ENCODE peak calls at places on chromosome 7, in eight cellular contexts. One of them, this sample, is unnamed.

GRCh38 chr7:101555269-101555920 is 73.7 kb downstream of the MYL10 start:
- DNase-seq in coronary artery: no peak
- DNase-seq in mesendoderm: no peak
- DNase-seq in AG08395: no peak
- DNase-seq in stimulated activated CD4-positive, alpha-beta T cell treated with anti-CD3 and anti-CD28 coated beads, Interleukin-2, amount 100 ng/mL, for 48 hours: no peak
- DNase-seq in AG09319: no peak
- DNase-seq in omental fat pad: no peak
- DNase-seq in stimulated activated CD8-positive, alpha-beta memory T cell treated with anti-CD3 and anti-CD28 coated beads, Interleukin-2, amount 100 ng/mL, for 1 hour: no peak
- DNase-seq in this sample: no peak

GRCh38 chr7:134155871-134156270 is 28.7 kb downstream of the LRGUK start:
- DNase-seq in mesendoderm: no peak
- DNase-seq in omental fat pad: no peak
- DNase-seq in AG08395: no peak
- DNase-seq in AG09319: no peak
- DNase-seq in stimulated activated CD4-positive, alpha-beta T cell treated with anti-CD3 and anti-CD28 coated beads, Interleukin-2, amount 100 ng/mL, for 48 hours: no peak
- DNase-seq in stimulated activated CD8-positive, alpha-beta memory T cell treated with anti-CD3 and anti-CD28 coated beads, Interleukin-2, amount 100 ng/mL, for 1 hour: no peak
- DNase-seq in coronary artery: no peak
- DNase-seq in this sample: no peak

GRCh38 chr7:115145512-115145911 is 223.6 kb downstream of the MDFIC start:
- DNase-seq in coronary artery: no peak
- DNase-seq in AG08395: peak
- DNase-seq in omental fat pad: no peak
- DNase-seq in stimulated activated CD4-positive, alpha-beta T cell treated with anti-CD3 and anti-CD28 coated beads, Interleukin-2, amount 100 ng/mL, for 48 hours: no peak
- DNase-seq in AG09319: peak
- DNase-seq in stimulated activated CD8-positive, alpha-beta memory T cell treated with anti-CD3 and anti-CD28 coated beads, Interleukin-2, amount 100 ng/mL, for 1 hour: no peak
- DNase-seq in mesendoderm: no peak
- DNase-seq in this sample: no peak

GRCh38 chr7:36895112-36895511 is 170.8 kb upstream of the AOAH start:
- DNase-seq in AG09319: no peak
- DNase-seq in mesendoderm: no peak
- DNase-seq in stimulated activated CD4-positive, alpha-beta T cell treated with anti-CD3 and anti-CD28 coated beads, Interleukin-2, amount 100 ng/mL, for 48 hours: no peak
- DNase-seq in coronary artery: no peak
- DNase-seq in AG08395: no peak
- DNase-seq in omental fat pad: no peak
- DNase-seq in stimulated activated CD8-positive, alpha-beta memory T cell treated with anti-CD3 and anti-CD28 coated beads, Interleukin-2, amount 100 ng/mL, for 1 hour: no peak
- DNase-seq in this sample: no peak

GRCh38 chr7:78695826-78696225 is 757.6 kb downstream of the MAGI2 start:
- DNase-seq in stimulated activated CD8-positive, alpha-beta memory T cell treated with anti-CD3 and anti-CD28 coated beads, Interleukin-2, amount 100 ng/mL, for 1 hour: no peak
- DNase-seq in omental fat pad: no peak
- DNase-seq in AG09319: no peak
- DNase-seq in stimulated activated CD4-positive, alpha-beta T cell treated with anti-CD3 and anti-CD28 coated beads, Interleukin-2, amount 100 ng/mL, for 48 hours: no peak
- DNase-seq in AG08395: no peak
- DNase-seq in coronary artery: no peak
- DNase-seq in mesendoderm: no peak
- DNase-seq in this sample: no peak

GRCh38 chr7:6533893-6534804 is 17.1 kb downstream of the GRID2IP start:
- DNase-seq in AG08395: no peak
- DNase-seq in stimulated activated CD8-positive, alpha-beta memory T cell treated with anti-CD3 and anti-CD28 coated beads, Interleukin-2, amount 100 ng/mL, for 1 hour: no peak
- DNase-seq in stimulated activated CD4-positive, alpha-beta T cell treated with anti-CD3 and anti-CD28 coated beads, Interleukin-2, amount 100 ng/mL, for 48 hours: peak
- DNase-seq in AG09319: no peak
- DNase-seq in mesendoderm: no peak
- DNase-seq in coronary artery: no peak
- DNase-seq in omental fat pad: no peak
- DNase-seq in this sample: peak

GRCh38 chr7:106048621-106049020 is 63.5 kb downstream of the SYPL1 start:
- DNase-seq in stimulated activated CD4-positive, alpha-beta T cell treated with anti-CD3 and anti-CD28 coated beads, Interleukin-2, amount 100 ng/mL, for 48 hours: no peak
- DNase-seq in coronary artery: no peak
- DNase-seq in omental fat pad: no peak
- DNase-seq in mesendoderm: no peak
- DNase-seq in AG09319: no peak
- DNase-seq in stimulated activated CD8-positive, alpha-beta memory T cell treated with anti-CD3 and anti-CD28 coated beads, Interleukin-2, amount 100 ng/mL, for 1 hour: no peak
- DNase-seq in AG08395: no peak
- DNase-seq in this sample: no peak

GRCh38 chr7:2638224-2638991 is 6.6 kb downstream of the TTYH3 start:
- DNase-seq in coronary artery: no peak
- DNase-seq in AG08395: peak
- DNase-seq in stimulated activated CD4-positive, alpha-beta T cell treated with anti-CD3 and anti-CD28 coated beads, Interleukin-2, amount 100 ng/mL, for 48 hours: no peak
- DNase-seq in stimulated activated CD8-positive, alpha-beta memory T cell treated with anti-CD3 and anti-CD28 coated beads, Interleukin-2, amount 100 ng/mL, for 1 hour: no peak
- DNase-seq in AG09319: peak
- DNase-seq in omental fat pad: no peak
- DNase-seq in mesendoderm: no peak
- DNase-seq in this sample: peak

GRCh38 chr7:28768577-28769147 is 189.5 kb downstream of the TRIL start:
- DNase-seq in mesendoderm: no peak
- DNase-seq in AG08395: peak
- DNase-seq in stimulated activated CD8-positive, alpha-beta memory T cell treated with anti-CD3 and anti-CD28 coated beads, Interleukin-2, amount 100 ng/mL, for 1 hour: no peak
- DNase-seq in omental fat pad: no peak
- DNase-seq in AG09319: peak
- DNase-seq in stimulated activated CD4-positive, alpha-beta T cell treated with anti-CD3 and anti-CD28 coated beads, Interleukin-2, amount 100 ng/mL, for 48 hours: no peak
- DNase-seq in coronary artery: no peak
- DNase-seq in this sample: peak

GRCh38 chr7:95933618-95934017 is 161.3 kb downstream of the DYNC1I1 start:
- DNase-seq in mesendoderm: no peak
- DNase-seq in coronary artery: no peak
- DNase-seq in stimulated activated CD4-positive, alpha-beta T cell treated with anti-CD3 and anti-CD28 coated beads, Interleukin-2, amount 100 ng/mL, for 48 hours: no peak
- DNase-seq in AG08395: no peak
- DNase-seq in AG09319: no peak
- DNase-seq in stimulated activated CD8-positive, alpha-beta memory T cell treated with anti-CD3 and anti-CD28 coated beads, Interleukin-2, amount 100 ng/mL, for 1 hour: no peak
- DNase-seq in omental fat pad: no peak
- DNase-seq in this sample: no peak

GRCh38 chr7:36682102-36682501 is 42.2 kb downstream of the AOAH start:
- DNase-seq in mesendoderm: no peak
- DNase-seq in AG08395: no peak
- DNase-seq in stimulated activated CD4-positive, alpha-beta T cell treated with anti-CD3 and anti-CD28 coated beads, Interleukin-2, amount 100 ng/mL, for 48 hours: no peak
- DNase-seq in omental fat pad: no peak
- DNase-seq in stimulated activated CD8-positive, alpha-beta memory T cell treated with anti-CD3 and anti-CD28 coated beads, Interleukin-2, amount 100 ng/mL, for 1 hour: no peak
- DNase-seq in AG09319: no peak
- DNase-seq in coronary artery: no peak
- DNase-seq in this sample: no peak

GRCh38 chr7:131629203-131629871 is 72.9 kb upstream of the PODXL start:
- DNase-seq in stimulated activated CD8-positive, alpha-beta memory T cell treated with anti-CD3 and anti-CD28 coated beads, Interleukin-2, amount 100 ng/mL, for 1 hour: no peak
- DNase-seq in AG09319: no peak
- DNase-seq in coronary artery: no peak
- DNase-seq in AG08395: peak
- DNase-seq in mesendoderm: no peak
- DNase-seq in stimulated activated CD4-positive, alpha-beta T cell treated with anti-CD3 and anti-CD28 coated beads, Interleukin-2, amount 100 ng/mL, for 48 hours: no peak
- DNase-seq in omental fat pad: no peak
- DNase-seq in this sample: peak

GRCh38 chr7:112358456-112358855 is 91.8 kb upstream of the IFRD1 start:
- DNase-seq in omental fat pad: no peak
- DNase-seq in stimulated activated CD4-positive, alpha-beta T cell treated with anti-CD3 and anti-CD28 coated beads, Interleukin-2, amount 100 ng/mL, for 48 hours: no peak
- DNase-seq in mesendoderm: no peak
- DNase-seq in AG09319: no peak
- DNase-seq in stimulated activated CD8-positive, alpha-beta memory T cell treated with anti-CD3 and anti-CD28 coated beads, Interleukin-2, amount 100 ng/mL, for 1 hour: no peak
- DNase-seq in AG08395: no peak
- DNase-seq in coronary artery: no peak
- DNase-seq in this sample: no peak

GRCh38 chr7:150854066-150855000 is 2.0 kb downstream of the AOC1 start:
- DNase-seq in stimulated activated CD8-positive, alpha-beta memory T cell treated with anti-CD3 and anti-CD28 coated beads, Interleukin-2, amount 100 ng/mL, for 1 hour: no peak
- DNase-seq in omental fat pad: no peak
- DNase-seq in coronary artery: peak
- DNase-seq in stimulated activated CD4-positive, alpha-beta T cell treated with anti-CD3 and anti-CD28 coated beads, Interleukin-2, amount 100 ng/mL, for 48 hours: no peak
- DNase-seq in AG08395: no peak
- DNase-seq in AG09319: no peak
- DNase-seq in mesendoderm: no peak
- DNase-seq in this sample: no peak

GRCh38 chr7:134365341-134366054 is 48.8 kb upstream of the SLC35B4 start:
- DNase-seq in AG09319: peak
- DNase-seq in mesendoderm: no peak
- DNase-seq in omental fat pad: no peak
- DNase-seq in coronary artery: no peak
- DNase-seq in stimulated activated CD4-positive, alpha-beta T cell treated with anti-CD3 and anti-CD28 coated beads, Interleukin-2, amount 100 ng/mL, for 48 hours: no peak
- DNase-seq in stimulated activated CD8-positive, alpha-beta memory T cell treated with anti-CD3 and anti-CD28 coated beads, Interleukin-2, amount 100 ng/mL, for 1 hour: no peak
- DNase-seq in AG08395: peak
- DNase-seq in this sample: peak

GRCh38 chr7:16753102-16753931 is at the start of gene TSPAN13:
- DNase-seq in mesendoderm: peak
- DNase-seq in AG09319: no peak
- DNase-seq in AG08395: peak
- DNase-seq in coronary artery: no peak
- DNase-seq in stimulated activated CD8-positive, alpha-beta memory T cell treated with anti-CD3 and anti-CD28 coated beads, Interleukin-2, amount 100 ng/mL, for 1 hour: no peak
- DNase-seq in stimulated activated CD4-positive, alpha-beta T cell treated with anti-CD3 and anti-CD28 coated beads, Interleukin-2, amount 100 ng/mL, for 48 hours: peak
- DNase-seq in omental fat pad: peak
- DNase-seq in this sample: peak

GRCh38 chr7:67917118-67917755 is 920.6 kb downstream of the TYW1 start:
- DNase-seq in AG09319: no peak
- DNase-seq in stimulated activated CD8-positive, alpha-beta memory T cell treated with anti-CD3 and anti-CD28 coated beads, Interleukin-2, amount 100 ng/mL, for 1 hour: no peak
- DNase-seq in mesendoderm: peak
- DNase-seq in omental fat pad: no peak
- DNase-seq in stimulated activated CD4-positive, alpha-beta T cell treated with anti-CD3 and anti-CD28 coated beads, Interleukin-2, amount 100 ng/mL, for 48 hours: no peak
- DNase-seq in coronary artery: no peak
- DNase-seq in AG08395: no peak
- DNase-seq in this sample: no peak

GRCh38 chr7:19110778-19111175 is 6.7 kb downstream of the TWIST1 start:
- DNase-seq in omental fat pad: no peak
- DNase-seq in stimulated activated CD4-positive, alpha-beta T cell treated with anti-CD3 and anti-CD28 coated beads, Interleukin-2, amount 100 ng/mL, for 48 hours: no peak
- DNase-seq in stimulated activated CD8-positive, alpha-beta memory T cell treated with anti-CD3 and anti-CD28 coated beads, Interleukin-2, amount 100 ng/mL, for 1 hour: no peak
- DNase-seq in AG09319: no peak
- DNase-seq in AG08395: no peak
- DNase-seq in mesendoderm: no peak
- DNase-seq in coronary artery: no peak
- DNase-seq in this sample: no peak

GRCh38 chr7:47601119-47601880 is 19.4 kb upstream of the TNS3 start:
- DNase-seq in stimulated activated CD4-positive, alpha-beta T cell treated with anti-CD3 and anti-CD28 coated beads, Interleukin-2, amount 100 ng/mL, for 48 hours: no peak
- DNase-seq in AG08395: peak
- DNase-seq in AG09319: no peak
- DNase-seq in stimulated activated CD8-positive, alpha-beta memory T cell treated with anti-CD3 and anti-CD28 coated beads, Interleukin-2, amount 100 ng/mL, for 1 hour: no peak
- DNase-seq in coronary artery: no peak
- DNase-seq in mesendoderm: no peak
- DNase-seq in omental fat pad: no peak
- DNase-seq in this sample: peak

GRCh38 chr7:98997836-98998235 is 119.5 kb downstream of the TRRAP start:
- DNase-seq in omental fat pad: no peak
- DNase-seq in mesendoderm: no peak
- DNase-seq in coronary artery: peak
- DNase-seq in AG09319: no peak
- DNase-seq in stimulated activated CD8-positive, alpha-beta memory T cell treated with anti-CD3 and anti-CD28 coated beads, Interleukin-2, amount 100 ng/mL, for 1 hour: no peak
- DNase-seq in AG08395: peak
- DNase-seq in stimulated activated CD4-positive, alpha-beta T cell treated with anti-CD3 and anti-CD28 coated beads, Interleukin-2, amount 100 ng/mL, for 48 hours: no peak
- DNase-seq in this sample: no peak

GRCh38 chr7:584820-585219 is 65.2 kb upstream of the PDGFA start:
- DNase-seq in mesendoderm: no peak
- DNase-seq in AG08395: no peak
- DNase-seq in stimulated activated CD4-positive, alpha-beta T cell treated with anti-CD3 and anti-CD28 coated beads, Interleukin-2, amount 100 ng/mL, for 48 hours: no peak
- DNase-seq in stimulated activated CD8-positive, alpha-beta memory T cell treated with anti-CD3 and anti-CD28 coated beads, Interleukin-2, amount 100 ng/mL, for 1 hour: no peak
- DNase-seq in omental fat pad: no peak
- DNase-seq in coronary artery: no peak
- DNase-seq in AG09319: no peak
- DNase-seq in this sample: no peak

GRCh38 chr7:42694894-42695553 is 216.8 kb downstream of the C7orf25 start:
- DNase-seq in coronary artery: no peak
- DNase-seq in AG08395: peak
- DNase-seq in AG09319: no peak
- DNase-seq in stimulated activated CD4-positive, alpha-beta T cell treated with anti-CD3 and anti-CD28 coated beads, Interleukin-2, amount 100 ng/mL, for 48 hours: no peak
- DNase-seq in stimulated activated CD8-positive, alpha-beta memory T cell treated with anti-CD3 and anti-CD28 coated beads, Interleukin-2, amount 100 ng/mL, for 1 hour: no peak
- DNase-seq in omental fat pad: no peak
- DNase-seq in mesendoderm: no peak
- DNase-seq in this sample: no peak

GRCh38 chr7:32088336-32088975 is 18.2 kb upstream of the PDE1C start:
- DNase-seq in AG09319: no peak
- DNase-seq in stimulated activated CD8-positive, alpha-beta memory T cell treated with anti-CD3 and anti-CD28 coated beads, Interleukin-2, amount 100 ng/mL, for 1 hour: no peak
- DNase-seq in coronary artery: no peak
- DNase-seq in stimulated activated CD4-positive, alpha-beta T cell treated with anti-CD3 and anti-CD28 coated beads, Interleukin-2, amount 100 ng/mL, for 48 hours: no peak
- DNase-seq in omental fat pad: no peak
- DNase-seq in mesendoderm: no peak
- DNase-seq in AG08395: no peak
- DNase-seq in this sample: no peak

GRCh38 chr7:149330914-149331567 is 69.0 kb downstream of the ZNF783 start:
- DNase-seq in stimulated activated CD8-positive, alpha-beta memory T cell treated with anti-CD3 and anti-CD28 coated beads, Interleukin-2, amount 100 ng/mL, for 1 hour: no peak
- DNase-seq in mesendoderm: no peak
- DNase-seq in AG08395: no peak
- DNase-seq in stimulated activated CD4-positive, alpha-beta T cell treated with anti-CD3 and anti-CD28 coated beads, Interleukin-2, amount 100 ng/mL, for 48 hours: no peak
- DNase-seq in AG09319: no peak
- DNase-seq in coronary artery: no peak
- DNase-seq in omental fat pad: no peak
- DNase-seq in this sample: no peak

GRCh38 chr7:155353256-155353897 is 55.7 kb downstream of the INSIG1 start:
- DNase-seq in coronary artery: no peak
- DNase-seq in mesendoderm: no peak
- DNase-seq in stimulated activated CD4-positive, alpha-beta T cell treated with anti-CD3 and anti-CD28 coated beads, Interleukin-2, amount 100 ng/mL, for 48 hours: no peak
- DNase-seq in omental fat pad: peak
- DNase-seq in AG08395: no peak
- DNase-seq in AG09319: no peak
- DNase-seq in stimulated activated CD8-positive, alpha-beta memory T cell treated with anti-CD3 and anti-CD28 coated beads, Interleukin-2, amount 100 ng/mL, for 1 hour: no peak
- DNase-seq in this sample: no peak

GRCh38 chr7:40757097-40757496 is 622.3 kb downstream of the SUGCT start:
- DNase-seq in mesendoderm: peak
- DNase-seq in stimulated activated CD4-positive, alpha-beta T cell treated with anti-CD3 and anti-CD28 coated beads, Interleukin-2, amount 100 ng/mL, for 48 hours: no peak
- DNase-seq in omental fat pad: no peak
- DNase-seq in AG08395: no peak
- DNase-seq in coronary artery: no peak
- DNase-seq in AG09319: no peak
- DNase-seq in stimulated activated CD8-positive, alpha-beta memory T cell treated with anti-CD3 and anti-CD28 coated beads, Interleukin-2, amount 100 ng/mL, for 1 hour: no peak
- DNase-seq in this sample: no peak

GRCh38 chr7:132943645-132944044 is 138.2 kb downstream of the CHCHD3 start:
- DNase-seq in coronary artery: no peak
- DNase-seq in stimulated activated CD4-positive, alpha-beta T cell treated with anti-CD3 and anti-CD28 coated beads, Interleukin-2, amount 100 ng/mL, for 48 hours: no peak
- DNase-seq in omental fat pad: no peak
- DNase-seq in AG08395: no peak
- DNase-seq in AG09319: no peak
- DNase-seq in stimulated activated CD8-positive, alpha-beta memory T cell treated with anti-CD3 and anti-CD28 coated beads, Interleukin-2, amount 100 ng/mL, for 1 hour: no peak
- DNase-seq in mesendoderm: no peak
- DNase-seq in this sample: no peak

GRCh38 chr7:93889261-93889660 is 1.3 kb downstream of the TFPI2 start:
- DNase-seq in AG09319: no peak
- DNase-seq in mesendoderm: no peak
- DNase-seq in stimulated activated CD4-positive, alpha-beta T cell treated with anti-CD3 and anti-CD28 coated beads, Interleukin-2, amount 100 ng/mL, for 48 hours: no peak
- DNase-seq in stimulated activated CD8-positive, alpha-beta memory T cell treated with anti-CD3 and anti-CD28 coated beads, Interleukin-2, amount 100 ng/mL, for 1 hour: no peak
- DNase-seq in coronary artery: no peak
- DNase-seq in omental fat pad: no peak
- DNase-seq in AG08395: peak
- DNase-seq in this sample: peak

GRCh38 chr7:91280180-91280579 is 15.9 kb downstream of the FZD1 start:
- DNase-seq in omental fat pad: no peak
- DNase-seq in stimulated activated CD4-positive, alpha-beta T cell treated with anti-CD3 and anti-CD28 coated beads, Interleukin-2, amount 100 ng/mL, for 48 hours: no peak
- DNase-seq in AG08395: no peak
- DNase-seq in stimulated activated CD8-positive, alpha-beta memory T cell treated with anti-CD3 and anti-CD28 coated beads, Interleukin-2, amount 100 ng/mL, for 1 hour: no peak
- DNase-seq in mesendoderm: peak
- DNase-seq in AG09319: no peak
- DNase-seq in coronary artery: no peak
- DNase-seq in this sample: no peak

GRCh38 chr7:113285411-113285810 is 167.1 kb upstream of the SMIM30 start:
- DNase-seq in AG09319: no peak
- DNase-seq in stimulated activated CD8-positive, alpha-beta memory T cell treated with anti-CD3 and anti-CD28 coated beads, Interleukin-2, amount 100 ng/mL, for 1 hour: no peak
- DNase-seq in mesendoderm: no peak
- DNase-seq in omental fat pad: no peak
- DNase-seq in coronary artery: no peak
- DNase-seq in stimulated activated CD4-positive, alpha-beta T cell treated with anti-CD3 and anti-CD28 coated beads, Interleukin-2, amount 100 ng/mL, for 48 hours: no peak
- DNase-seq in AG08395: no peak
- DNase-seq in this sample: no peak